ENCODE peak calls at places on chromosomes 4 and X, in five cellular contexts. L, Z, I, P and T are unnamed samples.

GRCh38 chr4:61500883-61501282 is 300.8 kb downstream of the ADGRL3 start:
- DNase-seq in L (no peak), P (no peak), I (no peak), Z (peak), T (no peak)

GRCh38 chr4:87973283-87974169 is 2.0 kb upstream of the SPP1 start:
- DNase-seq in P (peak), L (peak), Z (peak), I (peak), T (peak)

GRCh38 chr4:87416965-87417364 is 5.4 kb upstream of the NUDT9 start:
- DNase-seq in P (no peak), I (no peak), Z (no peak), L (no peak), T (no peak)

GRCh38 chr4:107997001-107997788 is 7.5 kb downstream of the HADH start:
- DNase-seq in P (no peak), Z (no peak), L (no peak), I (no peak), T (no peak)

GRCh38 chrX:39969099-39969825 is 128.5 kb downstream of the BCOR start:
- DNase-seq in I (peak), Z (no peak), L (no peak), P (no peak), T (no peak)

GRCh38 chr4:61027939-61028338 is 172.2 kb upstream of the ADGRL3 start:
- DNase-seq in I (no peak), L (no peak), Z (no peak), P (no peak), T (no peak)

GRCh38 chrX:57929373-57929772 is 19.1 kb upstream of the ZXDA start:
- DNase-seq in Z (peak), I (peak), P (peak), L (peak), T (no peak)

GRCh38 chrX:69284491-69284890 is 119.2 kb upstream of the PJA1 start:
- DNase-seq in Z (no peak), L (no peak), I (no peak), P (no peak), T (no peak)

GRCh38 chr4:20544645-20545044 is 155.6 kb upstream of the PACRGL start:
- DNase-seq in Z (peak), I (peak), P (peak), L (no peak), T (no peak)

GRCh38 chrX:74232859-74233258 is 71.1 kb upstream of the ZCCHC13 start:
- DNase-seq in P (no peak), I (no peak), L (no peak), Z (peak), T (no peak)

GRCh38 chrX:150148749-150149672 is 210.7 kb upstream of the EOLA2 start:
- DNase-seq in Z (no peak), I (no peak), P (no peak), L (no peak), T (no peak)

GRCh38 chr4:3442959-3443749 is 1.4 kb downstream of the HGFAC start:
- DNase-seq in P (no peak), I (peak), Z (peak), L (peak), T (no peak)

GRCh38 chr4:139668658-139669201 is 3.1 kb downstream of the MGST2 start:
- DNase-seq in P (no peak), L (no peak), I (no peak), Z (no peak), T (no peak)

GRCh38 chrX:48937065-48937907 is 18.5 kb upstream of the PIM2 start:
- DNase-seq in I (peak), L (peak), P (no peak), Z (peak), T (peak)

GRCh38 chr4:2867758-2868491 is 24.3 kb downstream of the ADD1 start:
- DNase-seq in L (no peak), Z (peak), I (no peak), P (no peak), T (no peak)

GRCh38 chr4:73612032-73612431 is 8.2 kb downstream of the RASSF6 start:
- DNase-seq in I (no peak), Z (no peak), L (no peak), P (no peak), T (no peak)

GRCh38 chr4:135371137-135371536 is 1169.5 kb upstream of the PABPC4L start:
- DNase-seq in L (peak), I (no peak), P (no peak), Z (no peak), T (no peak)

GRCh38 chrX:7219153-7219705 is 71.3 kb upstream of the PUDP start:
- DNase-seq in Z (no peak), I (peak), L (no peak), P (no peak), T (no peak)

GRCh38 chr4:115687356-115687755 is 573.9 kb upstream of the NDST4 start:
- DNase-seq in P (no peak), Z (no peak), L (no peak), I (no peak), T (no peak)

GRCh38 chrX:40261955-40262596 is 164.3 kb upstream of the BCOR start:
- DNase-seq in L (no peak), I (no peak), P (no peak), Z (peak), T (no peak)

GRCh38 chr4:20512053-20512810 is 188.0 kb upstream of the PACRGL start:
- DNase-seq in L (no peak), P (no peak), Z (peak), I (no peak), T (no peak)

GRCh38 chr4:140764785-140765392 is 8.7 kb upstream of the TBC1D9 start:
- DNase-seq in I (no peak), P (no peak), Z (no peak), L (no peak), T (no peak)

GRCh38 chr4:91812319-91812718 is 491.4 kb upstream of the GRID2 start:
- DNase-seq in Z (no peak), P (no peak), L (no peak), I (no peak), T (no peak)

GRCh38 chr4:174352405-174352804 is 68.7 kb downstream of the CEP44 start:
- DNase-seq in P (no peak), I (no peak), L (peak), Z (no peak), T (no peak)

GRCh38 chr4:37946503-37947179 is 13.6 kb upstream of the PTTG2 start:
- DNase-seq in L (peak), P (no peak), Z (no peak), I (no peak), T (no peak)

GRCh38 chr4:164379694-164380093 is 374.2 kb upstream of the SMIM31 start:
- DNase-seq in Z (no peak), P (no peak), L (no peak), I (no peak), T (no peak)

GRCh38 chrX:106619797-106620196 is 8.0 kb downstream of the RADX start:
- DNase-seq in I (no peak), L (no peak), Z (peak), P (no peak), T (peak)

GRCh38 chr4:21949073-21949457 is 493 bp upstream of the KCNIP4 start:
- DNase-seq in Z (peak), L (no peak), I (no peak), P (no peak), T (no peak)

GRCh38 chrX:97401586-97402101 is 517.9 kb downstream of the RPA4 start:
- DNase-seq in P (no peak), I (no peak), Z (no peak), L (no peak), T (no peak)

GRCh38 chrX:63275127-63275526 is 76.0 kb downstream of the SPIN4 start:
- DNase-seq in P (peak), Z (no peak), I (peak), L (peak), T (no peak)

GRCh38 chr4:26150948-26151347 is 169.9 kb upstream of the RBPJ start:
- DNase-seq in P (no peak), I (no peak), Z (peak), L (no peak), T (no peak)

GRCh38 chr4:2245787-2246275 is 3.9 kb upstream of the HAUS3 start:
- DNase-seq in P (no peak), L (no peak), I (no peak), Z (no peak), T (no peak)

GRCh38 chr4:16136771-16137170 is 52.9 kb upstream of the PROM1 start:
- DNase-seq in L (no peak), Z (no peak), P (no peak), I (no peak), T (no peak)

GRCh38 chrX:143768976-143769375 is 48.4 kb upstream of the SPANXN2 start:
- DNase-seq in L (no peak), I (no peak), Z (no peak), P (no peak), T (no peak)

GRCh38 chr4:11297201-11297600 is 131.5 kb downstream of the HS3ST1 start:
- DNase-seq in Z (peak), L (no peak), P (peak), I (no peak), T (no peak)

GRCh38 chr4:114997596-114997995 is 115.8 kb downstream of the NDST4 start:
- DNase-seq in I (no peak), Z (no peak), P (no peak), L (no peak), T (no peak)

GRCh38 chrX:81414630-81415029 is 212.7 kb downstream of the SH3BGRL start:
- DNase-seq in I (no peak), Z (peak), L (no peak), P (no peak), T (no peak)

GRCh38 chrX:43870758-43871419 is 11.4 kb downstream of the MAOB start:
- DNase-seq in P (no peak), L (no peak), I (no peak), Z (no peak), T (no peak)
- H3K27ac ChIP-seq in P (no peak), L (no peak), I (no peak), Z (no peak), T (no peak)

GRCh38 chrX:131791608-131792355 is 231.3 kb upstream of the STK26 start:
- DNase-seq in L (no peak), I (no peak), P (no peak), Z (no peak), T (no peak)
- H3K27ac ChIP-seq in L (no peak), I (no peak), P (no peak), Z (no peak), T (no peak)

GRCh38 chrX:15475486-15475885 is 17.6 kb downstream of the PIR start:
- DNase-seq in Z (no peak), I (no peak), L (no peak), P (no peak), T (no peak)

GRCh38 chrX:15474058-15474457 is 19.1 kb downstream of the PIR start:
- DNase-seq in Z (no peak), P (no peak), L (no peak), I (no peak), T (no peak)

GRCh38 chrX:15471016-15471415 is 22.1 kb downstream of the PIR start:
- DNase-seq in Z (peak), I (peak), L (peak), P (peak), T (peak)

GRCh38 chrX:15472523-15472922 is 20.6 kb downstream of the PIR start:
- DNase-seq in P (no peak), I (no peak), Z (peak), L (no peak), T (no peak)

DNA sequence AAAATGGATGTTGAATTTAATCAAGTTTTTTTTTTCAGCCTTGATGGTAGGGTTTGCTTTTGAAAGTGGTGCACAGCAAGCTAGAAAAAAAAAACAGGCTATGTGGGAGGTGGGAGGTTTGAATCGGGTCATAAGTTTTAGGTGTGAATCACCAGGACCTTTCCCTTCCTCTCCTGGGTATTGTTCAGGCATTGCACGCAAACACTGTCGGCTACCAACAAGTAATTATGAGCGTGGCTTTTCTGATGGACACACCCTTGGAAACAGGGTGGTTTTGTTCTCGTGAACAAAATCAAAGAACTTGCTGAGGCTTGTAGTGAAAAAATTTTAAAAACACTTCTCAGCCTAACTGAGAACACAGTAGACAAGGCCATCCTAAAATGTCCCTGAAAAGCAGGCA is 18.1 kb downstream of the PIR start:
- DNase-seq in L (no peak), Z (peak), I (no peak), P (no peak), T (no peak)
- H3K27ac ChIP-seq in L (no peak), Z (no peak), I (no peak), P (peak), T (no peak)

DNA sequence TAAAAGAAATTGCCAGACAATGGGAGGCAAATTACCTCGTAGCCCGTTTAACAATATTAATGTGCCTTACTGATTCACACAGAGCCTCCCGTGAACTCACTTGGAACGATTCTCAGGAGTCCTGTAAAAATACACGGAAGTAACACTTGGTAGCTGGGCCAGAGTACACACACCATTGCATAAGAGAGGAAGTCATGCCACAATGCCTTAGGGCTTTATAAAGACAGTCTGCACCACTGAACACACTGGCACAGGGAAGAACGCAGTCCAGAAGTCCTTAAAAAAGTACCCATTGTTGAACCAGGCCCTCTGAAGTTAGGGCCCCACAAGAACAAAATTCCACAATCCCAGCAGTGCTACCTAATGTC is 15.1 kb downstream of the SLC2A9 start:
- DNase-seq in I (peak), L (peak), P (no peak), Z (peak), T (no peak)
- H3K27ac ChIP-seq in I (no peak), L (peak), P (peak), Z (no peak), T (no peak)

GRCh38 chr4:125011646-125012045 is 299.1 kb upstream of the ANKRD50 start:
- DNase-seq in P (no peak), Z (peak), I (no peak), L (no peak), T (no peak)
- H3K27ac ChIP-seq in P (no peak), Z (no peak), I (no peak), L (no peak), T (no peak)

GRCh38 chr4:184705692-184706091 is 28.2 kb downstream of the CENPU start:
- DNase-seq in P (no peak), I (no peak), Z (no peak), L (no peak), T (peak)
- H3K27ac ChIP-seq in P (no peak), I (no peak), Z (no peak), L (no peak), T (no peak)

GRCh38 chr4:7908668-7909067 is 31.0 kb downstream of the AFAP1 start:
- DNase-seq in I (peak), L (no peak), Z (no peak), P (no peak), T (no peak)

GRCh38 chr4:7909966-7910720 is 29.5 kb downstream of the AFAP1 start:
- DNase-seq in I (no peak), P (no peak), Z (peak), L (no peak), T (no peak)

GRCh38 chr4:7910721-7911015 is 29.0 kb downstream of the AFAP1 start:
- DNase-seq in Z (no peak), P (no peak), I (no peak), L (no peak), T (no peak)

GRCh38 chr4:7911044-7911578 is 28.6 kb downstream of the AFAP1 start:
- DNase-seq in L (no peak), Z (peak), I (no peak), P (no peak), T (no peak)

GRCh38 chr4:7909463-7909862 is 30.2 kb downstream of the AFAP1 start:
- DNase-seq in Z (no peak), P (no peak), L (no peak), I (no peak), T (no peak)
- H3K27ac ChIP-seq in Z (peak), P (no peak), L (no peak), I (no peak), T (no peak)

GRCh38 chr4:5710065-5710961 is 688 bp upstream of the EVC start:
- DNase-seq in Z (peak), L (no peak), P (no peak), I (no peak), T (no peak)

GRCh38 chr4:5712931-5713330 is 1.9 kb downstream of the EVC start:
- DNase-seq in L (no peak), P (no peak), I (no peak), Z (no peak), T (no peak)

GRCh38 chr4:5712517-5712916 is 1.5 kb downstream of the EVC start:
- DNase-seq in I (no peak), Z (peak), L (no peak), P (no peak), T (no peak)

GRCh38 chr4:5711479-5712184 is 631 bp downstream of the EVC start:
- DNase-seq in L (no peak), Z (peak), P (no peak), I (no peak), T (no peak)

DNA sequence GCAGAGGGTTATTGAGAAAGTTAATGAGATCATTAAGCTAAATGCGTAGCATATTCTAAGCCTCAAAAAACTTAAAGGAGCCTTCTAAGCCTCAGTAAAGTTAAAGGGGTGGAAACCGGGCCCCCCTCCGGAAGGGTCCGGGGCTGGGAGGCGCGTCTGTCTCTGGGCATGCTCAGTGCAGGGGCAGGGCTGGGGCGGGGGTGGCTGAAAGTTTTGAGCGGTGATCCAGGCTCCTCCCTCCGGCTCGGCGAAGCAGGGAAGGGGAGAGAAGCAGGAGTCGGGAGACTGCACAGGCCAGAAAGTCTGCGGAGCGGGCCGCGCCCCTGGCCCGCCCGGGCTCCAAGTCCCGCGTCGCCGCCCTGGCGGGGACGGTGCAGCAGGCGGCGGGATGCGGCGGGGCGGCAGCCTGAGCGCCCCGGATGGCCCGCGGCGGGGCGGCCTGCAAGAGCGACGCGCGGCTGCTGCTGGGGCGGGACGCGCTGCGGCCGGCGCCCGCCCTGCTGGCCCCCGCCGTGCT is at the start of gene EVC:
- DNase-seq in L (no peak), I (no peak), P (no peak), Z (peak), T (no peak)
- H3K27ac ChIP-seq in L (no peak), I (no peak), P (no peak), Z (no peak), T (no peak)

DNA sequence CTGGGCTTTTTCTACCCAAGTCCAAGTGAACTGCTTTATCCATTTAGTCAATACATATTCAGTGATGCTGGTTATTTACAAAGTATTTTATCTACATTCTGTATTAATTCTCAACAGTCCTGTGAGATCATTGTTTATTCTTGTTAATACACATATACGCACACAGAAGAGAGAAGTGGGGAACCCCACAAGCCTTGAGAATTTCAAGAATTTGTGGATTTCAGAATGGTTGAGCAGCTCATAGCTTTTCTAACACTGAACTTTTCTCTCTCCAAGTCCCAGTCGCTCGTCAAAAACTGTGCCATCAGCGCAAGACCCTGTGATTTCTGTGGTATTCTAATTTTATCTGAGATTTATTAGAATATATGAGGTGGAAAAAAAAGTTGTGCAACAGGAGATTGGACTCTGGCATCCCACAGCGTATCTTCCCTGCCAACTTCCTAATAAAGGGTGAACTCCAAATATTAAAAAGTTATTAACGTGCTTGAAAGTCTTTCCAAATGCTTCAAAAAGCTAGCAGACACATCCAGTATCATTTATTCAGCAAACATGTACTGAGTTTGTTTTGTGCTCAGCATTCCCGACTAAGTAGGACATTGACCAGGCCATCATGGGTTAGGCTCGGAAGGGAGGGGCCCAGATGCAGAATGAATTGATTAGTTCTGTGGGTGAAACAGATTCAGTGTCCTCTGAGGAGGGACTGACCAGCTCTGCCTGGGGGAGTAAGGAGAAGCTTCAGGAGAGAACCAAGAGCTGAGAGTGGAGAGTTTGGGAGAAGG is 165.6 kb downstream of the CBR4 start:
- DNase-seq in L (no peak), Z (no peak), P (no peak), I (no peak), T (no peak)
- H3K27ac ChIP-seq in L (no peak), Z (no peak), P (no peak), I (no peak), T (no peak)

GRCh38 chrX:9461087-9461486 is 3.8 kb upstream of the TBL1X start:
- DNase-seq in P (no peak), L (no peak), Z (no peak), I (no peak), T (no peak)
- H3K27ac ChIP-seq in P (no peak), L (no peak), Z (no peak), I (no peak), T (no peak)